ENCODE peak calls at places on chromosomes 12 and 14, in ten cellular contexts. One of them, this sample, is unnamed.

GRCh38 chr12:119208626-119209061 is 29.9 kb downstream of the HSPB8 start:
- DNase-seq in endothelial cell of umbilical vein: no peak
- DNase-seq in GM23338: peak
- DNase-seq in suprapubic skin: peak
- DNase-seq in stomach: peak
- DNase-seq in Panc1: no peak
- DNase-seq in GM12878: no peak
- DNase-seq in transverse colon: peak
- DNase-seq in upper lobe of left lung: no peak
- DNase-seq in HepG2: peak
- DNase-seq in this sample: no peak

GRCh38 chr14:88660056-88660455 is 97.2 kb downstream of the ZC3H14 start:
- DNase-seq in endothelial cell of umbilical vein: no peak
- DNase-seq in Panc1: no peak
- DNase-seq in suprapubic skin: no peak
- DNase-seq in GM12878: no peak
- DNase-seq in HepG2: peak
- DNase-seq in stomach: no peak
- DNase-seq in upper lobe of left lung: no peak
- DNase-seq in GM23338: no peak
- DNase-seq in transverse colon: no peak
- DNase-seq in this sample: no peak

GRCh38 chr14:103995876-103996275 is 53.5 kb upstream of the RD3L start:
- DNase-seq in stomach: no peak
- DNase-seq in GM12878: no peak
- DNase-seq in transverse colon: no peak
- DNase-seq in HepG2: no peak
- DNase-seq in endothelial cell of umbilical vein: no peak
- DNase-seq in suprapubic skin: no peak
- DNase-seq in Panc1: no peak
- DNase-seq in upper lobe of left lung: no peak
- DNase-seq in GM23338: no peak
- DNase-seq in this sample: no peak

GRCh38 chr14:82725188-82725587 is 1191.5 kb upstream of the SEL1L start:
- DNase-seq in transverse colon: no peak
- DNase-seq in upper lobe of left lung: no peak
- DNase-seq in stomach: no peak
- DNase-seq in endothelial cell of umbilical vein: no peak
- DNase-seq in Panc1: no peak
- DNase-seq in GM12878: no peak
- DNase-seq in GM23338: no peak
- DNase-seq in suprapubic skin: no peak
- DNase-seq in HepG2: no peak
- DNase-seq in this sample: no peak

GRCh38 chr12:70365648-70366518 is at the start of gene KCNMB4:
- DNase-seq in GM12878: peak
- DNase-seq in upper lobe of left lung: peak
- DNase-seq in stomach: peak
- DNase-seq in Panc1: no peak
- DNase-seq in suprapubic skin: peak
- DNase-seq in GM23338: peak
- DNase-seq in endothelial cell of umbilical vein: peak
- DNase-seq in HepG2: peak
- DNase-seq in transverse colon: peak
- DNase-seq in this sample: peak

GRCh38 chr14:91406451-91406850 is 11.2 kb downstream of the CCDC88C start:
- DNase-seq in transverse colon: no peak
- DNase-seq in GM23338: no peak
- DNase-seq in stomach: no peak
- DNase-seq in suprapubic skin: no peak
- DNase-seq in endothelial cell of umbilical vein: no peak
- DNase-seq in Panc1: no peak
- DNase-seq in upper lobe of left lung: no peak
- DNase-seq in GM12878: no peak
- DNase-seq in HepG2: no peak
- DNase-seq in this sample: peak

GRCh38 chr12:132659146-132659545 is 28.0 kb downstream of the POLE start:
- DNase-seq in suprapubic skin: no peak
- DNase-seq in GM23338: no peak
- DNase-seq in HepG2: no peak
- DNase-seq in transverse colon: no peak
- DNase-seq in Panc1: no peak
- DNase-seq in GM12878: no peak
- DNase-seq in upper lobe of left lung: no peak
- DNase-seq in endothelial cell of umbilical vein: no peak
- DNase-seq in stomach: no peak
- DNase-seq in this sample: no peak

GRCh38 chr14:65396082-65396910 is 16.2 kb upstream of the FUT8 start:
- DNase-seq in GM23338: no peak
- DNase-seq in upper lobe of left lung: no peak
- DNase-seq in stomach: no peak
- DNase-seq in HepG2: no peak
- DNase-seq in transverse colon: no peak
- DNase-seq in endothelial cell of umbilical vein: no peak
- DNase-seq in GM12878: no peak
- DNase-seq in Panc1: no peak
- DNase-seq in suprapubic skin: no peak
- DNase-seq in this sample: no peak

GRCh38 chr12:79707830-79708229 is 17.1 kb upstream of the PAWR start:
- DNase-seq in HepG2: no peak
- DNase-seq in upper lobe of left lung: no peak
- DNase-seq in endothelial cell of umbilical vein: no peak
- DNase-seq in GM12878: no peak
- DNase-seq in suprapubic skin: no peak
- DNase-seq in transverse colon: no peak
- DNase-seq in GM23338: no peak
- DNase-seq in Panc1: no peak
- DNase-seq in stomach: no peak
- DNase-seq in this sample: no peak

GRCh38 chr14:53952533-53952932 is 4.1 kb downstream of the BMP4 start:
- DNase-seq in GM12878: no peak
- DNase-seq in suprapubic skin: no peak
- DNase-seq in endothelial cell of umbilical vein: peak
- DNase-seq in upper lobe of left lung: no peak
- DNase-seq in Panc1: no peak
- DNase-seq in GM23338: peak
- DNase-seq in transverse colon: no peak
- DNase-seq in stomach: no peak
- DNase-seq in HepG2: no peak
- DNase-seq in this sample: no peak

GRCh38 chr14:40847496-40847895 is 759.2 kb upstream of the LRFN5 start:
- DNase-seq in transverse colon: no peak
- DNase-seq in Panc1: no peak
- DNase-seq in upper lobe of left lung: no peak
- DNase-seq in endothelial cell of umbilical vein: no peak
- DNase-seq in GM23338: no peak
- DNase-seq in stomach: no peak
- DNase-seq in HepG2: no peak
- DNase-seq in GM12878: no peak
- DNase-seq in suprapubic skin: no peak
- DNase-seq in this sample: no peak

GRCh38 chr12:76711241-76711640 is 52.7 kb upstream of the ZDHHC17 start:
- DNase-seq in HepG2: no peak
- DNase-seq in stomach: no peak
- DNase-seq in upper lobe of left lung: no peak
- DNase-seq in GM12878: no peak
- DNase-seq in transverse colon: no peak
- DNase-seq in suprapubic skin: no peak
- DNase-seq in GM23338: no peak
- DNase-seq in Panc1: no peak
- DNase-seq in endothelial cell of umbilical vein: no peak
- DNase-seq in this sample: no peak

GRCh38 chr12:18492372-18493025 is 231.2 kb downstream of the PIK3C2G start:
- DNase-seq in transverse colon: no peak
- DNase-seq in Panc1: no peak
- DNase-seq in GM23338: no peak
- DNase-seq in suprapubic skin: no peak
- DNase-seq in stomach: no peak
- DNase-seq in GM12878: no peak
- DNase-seq in endothelial cell of umbilical vein: no peak
- DNase-seq in upper lobe of left lung: peak
- DNase-seq in HepG2: no peak
- DNase-seq in this sample: no peak

GRCh38 chr14:50875359-50876090 is 3.7 kb downstream of the ABHD12B start:
- DNase-seq in stomach: no peak
- DNase-seq in transverse colon: no peak
- DNase-seq in GM23338: no peak
- DNase-seq in GM12878: peak
- DNase-seq in suprapubic skin: no peak
- DNase-seq in HepG2: peak
- DNase-seq in upper lobe of left lung: no peak
- DNase-seq in endothelial cell of umbilical vein: no peak
- DNase-seq in Panc1: no peak
- DNase-seq in this sample: no peak

GRCh38 chr12:127270193-127270592 is 996.8 kb upstream of the TMEM132C start:
- DNase-seq in Panc1: no peak
- DNase-seq in transverse colon: peak
- DNase-seq in upper lobe of left lung: no peak
- DNase-seq in suprapubic skin: no peak
- DNase-seq in GM12878: no peak
- DNase-seq in stomach: no peak
- DNase-seq in HepG2: no peak
- DNase-seq in endothelial cell of umbilical vein: no peak
- DNase-seq in GM23338: no peak
- DNase-seq in this sample: no peak

DNA sequence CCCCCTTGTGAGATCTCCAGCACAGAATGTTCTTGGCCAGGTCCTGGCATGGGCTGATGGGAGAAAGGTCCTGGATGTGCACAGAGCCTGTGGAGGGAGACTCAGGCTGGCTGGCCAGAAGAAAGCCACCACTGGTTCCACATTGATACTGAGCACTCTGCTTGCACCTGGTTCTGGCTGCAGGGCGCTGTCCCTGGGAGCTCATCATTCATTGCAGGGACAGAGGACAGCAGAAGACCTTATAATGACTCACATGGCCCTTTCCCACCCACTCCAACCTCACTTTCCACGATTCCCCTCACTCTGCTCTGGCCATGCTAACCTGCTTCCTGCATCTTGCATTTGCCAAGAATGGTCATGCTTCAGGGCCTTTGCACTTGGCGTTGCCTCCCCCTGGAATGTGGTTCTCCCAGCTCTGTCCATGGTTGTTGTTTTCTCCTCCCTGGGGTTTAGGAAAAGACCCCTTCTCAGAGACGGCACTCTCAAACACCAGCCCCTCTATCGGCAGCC is 10.3 kb downstream of the KRT7 start:
- DNase-seq in HepG2: no peak
- DNase-seq in transverse colon: no peak
- DNase-seq in Panc1: no peak
- DNase-seq in stomach: no peak
- DNase-seq in GM23338: no peak
- DNase-seq in endothelial cell of umbilical vein: peak
- DNase-seq in upper lobe of left lung: no peak
- DNase-seq in suprapubic skin: no peak
- DNase-seq in GM12878: no peak
- DNase-seq in this sample: peak
- TF ChIP-seq POLR2AphosphoS5 in HepG2: no peak
- TF ChIP-seq POLR2AphosphoS5 in transverse colon: no peak
- TF ChIP-seq POLR2AphosphoS5 in Panc1: no peak
- TF ChIP-seq POLR2AphosphoS5 in stomach: no peak
- TF ChIP-seq POLR2AphosphoS5 in GM23338: no peak
- TF ChIP-seq POLR2AphosphoS5 in endothelial cell of umbilical vein: no peak
- TF ChIP-seq POLR2AphosphoS5 in upper lobe of left lung: no peak
- TF ChIP-seq POLR2AphosphoS5 in suprapubic skin: no peak
- TF ChIP-seq POLR2AphosphoS5 in GM12878: no peak
- TF ChIP-seq POLR2AphosphoS5 in this sample: no peak

GRCh38 chr12:22733756-22734155 is 108.8 kb downstream of the ETNK1 start:
- DNase-seq in GM12878: no peak
- DNase-seq in HepG2: no peak
- DNase-seq in Panc1: no peak
- DNase-seq in GM23338: no peak
- DNase-seq in transverse colon: no peak
- DNase-seq in stomach: no peak
- DNase-seq in endothelial cell of umbilical vein: no peak
- DNase-seq in suprapubic skin: no peak
- DNase-seq in upper lobe of left lung: no peak
- DNase-seq in this sample: no peak
- H3K4me3 ChIP-seq in GM12878: no peak
- H3K4me3 ChIP-seq in HepG2: no peak
- H3K4me3 ChIP-seq in Panc1: no peak
- H3K4me3 ChIP-seq in GM23338: no peak
- H3K4me3 ChIP-seq in transverse colon: no peak
- H3K4me3 ChIP-seq in stomach: no peak
- H3K4me3 ChIP-seq in endothelial cell of umbilical vein: no peak
- H3K4me3 ChIP-seq in suprapubic skin: no peak
- H3K4me3 ChIP-seq in upper lobe of left lung: no peak
- H3K4me3 ChIP-seq in this sample: no peak

GRCh38 chr14:29805415-29806123 is 122.1 kb downstream of the PRKD1 start:
- DNase-seq in upper lobe of left lung: no peak
- DNase-seq in suprapubic skin: no peak
- DNase-seq in HepG2: no peak
- DNase-seq in transverse colon: peak
- DNase-seq in endothelial cell of umbilical vein: peak
- DNase-seq in stomach: peak
- DNase-seq in Panc1: peak
- DNase-seq in GM23338: no peak
- DNase-seq in GM12878: no peak
- DNase-seq in this sample: no peak
- TF ChIP-seq POLR2AphosphoS5 in upper lobe of left lung: no peak
- TF ChIP-seq POLR2AphosphoS5 in suprapubic skin: no peak
- TF ChIP-seq POLR2AphosphoS5 in HepG2: no peak
- TF ChIP-seq POLR2AphosphoS5 in transverse colon: no peak
- TF ChIP-seq POLR2AphosphoS5 in endothelial cell of umbilical vein: no peak
- TF ChIP-seq POLR2AphosphoS5 in stomach: peak
- TF ChIP-seq POLR2AphosphoS5 in Panc1: no peak
- TF ChIP-seq POLR2AphosphoS5 in GM23338: no peak
- TF ChIP-seq POLR2AphosphoS5 in GM12878: no peak
- TF ChIP-seq POLR2AphosphoS5 in this sample: no peak

GRCh38 chr12:48176417-48176751 is 7.1 kb upstream of the CCDC184 start:
- DNase-seq in transverse colon: no peak
- DNase-seq in upper lobe of left lung: no peak
- DNase-seq in HepG2: no peak
- DNase-seq in Panc1: no peak
- DNase-seq in suprapubic skin: no peak
- DNase-seq in endothelial cell of umbilical vein: no peak
- DNase-seq in GM23338: no peak
- DNase-seq in GM12878: no peak
- DNase-seq in stomach: no peak
- DNase-seq in this sample: no peak

GRCh38 chr12:48180424-48180823 is 3.0 kb upstream of the CCDC184 start:
- DNase-seq in upper lobe of left lung: no peak
- DNase-seq in GM23338: no peak
- DNase-seq in endothelial cell of umbilical vein: no peak
- DNase-seq in stomach: no peak
- DNase-seq in GM12878: no peak
- DNase-seq in Panc1: no peak
- DNase-seq in suprapubic skin: no peak
- DNase-seq in HepG2: no peak
- DNase-seq in transverse colon: no peak
- DNase-seq in this sample: no peak

GRCh38 chr12:48180857-48181495 is 2.5 kb upstream of the CCDC184 start:
- DNase-seq in transverse colon: no peak
- DNase-seq in HepG2: no peak
- DNase-seq in suprapubic skin: no peak
- DNase-seq in GM23338: no peak
- DNase-seq in GM12878: no peak
- DNase-seq in endothelial cell of umbilical vein: no peak
- DNase-seq in upper lobe of left lung: no peak
- DNase-seq in Panc1: no peak
- DNase-seq in stomach: no peak
- DNase-seq in this sample: no peak

GRCh38 chr12:48177985-48178384 is 5.5 kb upstream of the CCDC184 start:
- DNase-seq in endothelial cell of umbilical vein: no peak
- DNase-seq in transverse colon: no peak
- DNase-seq in suprapubic skin: no peak
- DNase-seq in GM23338: no peak
- DNase-seq in GM12878: no peak
- DNase-seq in upper lobe of left lung: no peak
- DNase-seq in Panc1: no peak
- DNase-seq in HepG2: no peak
- DNase-seq in stomach: no peak
- DNase-seq in this sample: no peak

GRCh38 chr12:48175613-48176416 is 7.6 kb upstream of the CCDC184 start:
- DNase-seq in transverse colon: no peak
- DNase-seq in endothelial cell of umbilical vein: no peak
- DNase-seq in suprapubic skin: no peak
- DNase-seq in upper lobe of left lung: no peak
- DNase-seq in stomach: no peak
- DNase-seq in Panc1: no peak
- DNase-seq in GM23338: peak
- DNase-seq in GM12878: no peak
- DNase-seq in HepG2: no peak
- DNase-seq in this sample: no peak
- H3K4me3 ChIP-seq in transverse colon: no peak
- H3K4me3 ChIP-seq in endothelial cell of umbilical vein: no peak
- H3K4me3 ChIP-seq in suprapubic skin: no peak
- H3K4me3 ChIP-seq in upper lobe of left lung: no peak
- H3K4me3 ChIP-seq in stomach: no peak
- H3K4me3 ChIP-seq in Panc1: no peak
- H3K4me3 ChIP-seq in GM23338: peak
- H3K4me3 ChIP-seq in GM12878: no peak
- H3K4me3 ChIP-seq in HepG2: no peak
- H3K4me3 ChIP-seq in this sample: no peak